ENCODE peak calls at places on chromosomes 11 and 22, in four cellular contexts. I, Z, P and O are unnamed samples.

GRCh38 chr22:41217553-41218157 is 12.5 kb downstream of the L3MBTL2 start:
- DNase-seq in P (no peak), I (peak; percentile 68), Z (peak; percentile 23), O (no peak)

GRCh38 chr11:83863272-83863671 is 577.1 kb upstream of the CCDC90B start:
- DNase-seq in P (no peak), Z (no peak), I (no peak), O (no peak)

GRCh38 chr11:108253176-108253575 is 30.3 kb downstream of the ATM start:
- DNase-seq in Z (no peak), P (no peak), I (no peak), O (no peak)

GRCh38 chr11:12674571-12674935 is 332 bp downstream of the TEAD1 start:
- DNase-seq in I (peak; percentile 52), P (no peak), Z (no peak), O (no peak)

GRCh38 chr22:20211409-20211996 is 56.6 kb downstream of the RTN4R start:
- DNase-seq in Z (no peak), P (no peak), I (no peak), O (no peak)

GRCh38 chr11:117221775-117222517 is 9.9 kb downstream of the PCSK7 start:
- DNase-seq in I (no peak), P (no peak), Z (no peak), O (no peak)

GRCh38 chr11:77448269-77448668 is 25.6 kb downstream of the PAK1 start:
- DNase-seq in Z (no peak), I (no peak), P (no peak), O (no peak)

GRCh38 chr11:64832467-64833197 is 11.8 kb downstream of the CDC42BPG start:
- DNase-seq in I (no peak), P (no peak), Z (no peak), O (no peak)

GRCh38 chr11:26676641-26677040 is 45.2 kb downstream of the SLC5A12 start:
- DNase-seq in P (no peak), Z (no peak), I (no peak), O (no peak)

GRCh38 chr22:44667829-44668189 is 34.2 kb upstream of the PRR5 start:
- DNase-seq in Z (no peak), P (no peak), I (no peak), O (no peak)

GRCh38 chr11:84089072-84090057 is 803.2 kb upstream of the CCDC90B start:
- DNase-seq in Z (no peak), P (no peak), I (no peak), O (no peak)

GRCh38 chr22:20550851-20551744 is 43.7 kb downstream of the MED15 start:
- DNase-seq in P (no peak), I (peak; percentile 23), Z (no peak), O (no peak)

GRCh38 chr22:17013396-17014100 is 5.5 kb upstream of the GAB4 start:
- DNase-seq in Z (no peak), P (no peak), I (no peak), O (no peak)

GRCh38 chr11:64744544-64745218 is 739 bp upstream of the RASGRP2 start:
- DNase-seq in P (no peak), Z (no peak), I (no peak), O (no peak)

GRCh38 chr11:36009469-36009868 is 65.6 kb downstream of the LDLRAD3 start:
- DNase-seq in I (no peak), P (no peak), Z (no peak), O (no peak)

GRCh38 chr11:8757047-8757446 is 74.5 kb downstream of the RPL27A start:
- DNase-seq in I (no peak), P (no peak), Z (no peak), O (no peak)

GRCh38 chr11:107018902-107019493 is 722 bp upstream of the GUCY1A2 start:
- DNase-seq in P (no peak), Z (no peak), I (no peak), O (no peak)

GRCh38 chr11:12439615-12440014 is 62.2 kb downstream of the PARVA start:
- DNase-seq in Z (no peak), I (no peak), P (no peak), O (no peak)

GRCh38 chr22:23279781-23280180 is 99.5 kb downstream of the BCR start:
- DNase-seq in I (no peak), Z (no peak), P (no peak), O (no peak)

GRCh38 chr11:114175706-114176105 is 116.2 kb downstream of the ZBTB16 start:
- DNase-seq in I (no peak), P (no peak), Z (no peak), O (no peak)

GRCh38 chr11:64235427-64236161 is 1.2 kb downstream of the VEGFB start:
- DNase-seq in I (no peak), Z (no peak), P (no peak), O (no peak)

GRCh38 chr11:78902771-78903507 is 328.3 kb upstream of the NARS2 start:
- DNase-seq in Z (no peak), P (no peak), I (no peak), O (no peak)

GRCh38 chr22:19815093-19815822 is 39.4 kb downstream of the GNB1L start:
- DNase-seq in P (no peak), I (no peak), Z (no peak), O (no peak)

GRCh38 chr11:46273511-46274205 is 3.8 kb upstream of the CREB3L1 start:
- DNase-seq in Z (no peak), P (no peak), I (no peak), O (no peak)

GRCh38 chr11:129747161-129747560 is 68.5 kb upstream of the TMEM45B start:
- DNase-seq in Z (no peak), P (no peak), I (no peak), O (no peak)

GRCh38 chr22:23212061-23213030 is 32.0 kb downstream of the BCR start:
- DNase-seq in I (no peak), Z (no peak), P (no peak), O (no peak)

GRCh38 chr11:102683277-102683676 is 22.3 kb downstream of the MMP27 start:
- DNase-seq in Z (no peak), P (no peak), I (no peak), O (no peak)

GRCh38 chr11:10451399-10452116 is 3.5 kb upstream of the AMPD3 start:
- DNase-seq in P (no peak), I (peak; percentile 27), Z (no peak), O (no peak)

GRCh38 chr11:46913484-46913883 is 4.9 kb downstream of the LRP4 start:
- DNase-seq in I (no peak), P (no peak), Z (no peak), O (no peak)

GRCh38 chr22:36350751-36351594 is 36.8 kb downstream of the MYH9 start:
- DNase-seq in I (no peak), P (no peak), Z (no peak), O (no peak)

GRCh38 chr22:29062286-29062949 is 787 bp upstream of the C22orf31 start:
- DNase-seq in I (no peak), P (no peak), Z (no peak), O (no peak)

GRCh38 chr11:74780277-74780870 is 31.7 kb downstream of the RNF169 start:
- DNase-seq in I (no peak), Z (no peak), P (no peak), O (no peak)

GRCh38 chr11:76770642-76771445 is 12.3 kb upstream of the TSKU start:
- DNase-seq in I (peak; percentile 12), Z (no peak), P (peak; percentile 84), O (no peak)

GRCh38 chr11:128603752-128604472 is 16.6 kb upstream of the ETS1 start:
- DNase-seq in Z (no peak), I (peak; percentile 64), P (no peak), O (no peak)

GRCh38 chr11:120066738-120067303 is 71.1 kb downstream of the TRIM29 start:
- DNase-seq in Z (no peak), P (no peak), I (peak; percentile 23), O (no peak)

GRCh38 chr11:47317078-47317828 is 35.2 kb downstream of the MYBPC3 start:
- DNase-seq in Z (no peak), I (peak; percentile 43), P (no peak), O (no peak)

GRCh38 chr11:8083871-8084281 is 2.9 kb downstream of the TUB start:
- DNase-seq in I (no peak), Z (no peak), P (no peak), O (no peak)

GRCh38 chr11:79221417-79222130 is 219.3 kb downstream of the TENM4 start:
- DNase-seq in Z (no peak), I (no peak), P (no peak), O (no peak)